ENCODE peak calls at places on chromosomes 5 and 9, in four cellular contexts. N is tibial nerve, Q is body of pancreas, E is left ventricle myocardium inferior. W is an unnamed sample. For H3K9me3 and H3K4me1, the result is how much of the 10 kb centered on the place peaks cover.

GRCh38 chr5:133396724-133397123 is 215.6 kb downstream of the FSTL4 start:
- DNase-seq in E (no peak), Q (no peak), N (no peak), W (no peak)

GRCh38 chr5:102670224-102670836 is 84.8 kb upstream of the PAM start:
- DNase-seq in Q (peak), N (no peak), E (no peak), W (no peak)

GRCh38 chr5:103119067-103119764 is 722 bp downstream of the GIN1 start:
- DNase-seq in E (no peak), Q (no peak), N (no peak), W (no peak)

GRCh38 chr9:76510041-76510440 is 51.1 kb downstream of the GCNT1 start:
- DNase-seq in Q (no peak), N (no peak), E (no peak), W (no peak)

GRCh38 chr5:18566671-18567070 is 932.4 kb downstream of the TAF11L14 start:
- DNase-seq in E (no peak), Q (no peak), N (no peak), W (no peak)

GRCh38 chr9:96293481-96293880 is 8.5 kb downstream of the HSD17B3 start:
- DNase-seq in E (no peak), Q (no peak), N (no peak), W (no peak)

GRCh38 chr9:106467113-106467846 is 395.7 kb upstream of the ZNF462 start:
- DNase-seq in Q (no peak), E (no peak), N (no peak), W (no peak)

GRCh38 chr5:142698447-142698846 is 12.6 kb upstream of the FGF1 start:
- DNase-seq in E (no peak), Q (no peak), N (no peak), W (no peak)

GRCh38 chr5:16774806-16775205 is 158.0 kb upstream of the RETREG1 start:
- DNase-seq in N (no peak), E (no peak), Q (no peak), W (no peak)

GRCh38 chr5:69368458-69369368 is 607 bp downstream of the AK6 start:
- DNase-seq in Q (no peak), E (no peak), N (no peak), W (no peak)

GRCh38 chr5:173714551-173715428 is 98.3 kb upstream of the BOD1 start:
- DNase-seq in E (no peak), Q (peak), N (no peak), W (no peak)

GRCh38 chr9:80204054-80204453 is 632.3 kb downstream of the TLE4 start:
- DNase-seq in N (no peak), Q (no peak), E (no peak), W (no peak)

GRCh38 chr5:134958755-134959154 is 9.0 kb upstream of the CATSPER3 start:
- DNase-seq in Q (no peak), E (no peak), N (no peak), W (no peak)

GRCh38 chr9:83596899-83597504 is 25.9 kb upstream of the IDNK start:
- DNase-seq in Q (peak), E (no peak), N (no peak), W (no peak)

GRCh38 chr9:87567047-87567446 is 69.4 kb downstream of the DAPK1 start:
- DNase-seq in E (no peak), Q (no peak), N (no peak), W (no peak)

GRCh38 chr5:141605523-141606277 is 13.1 kb downstream of the DIAPH1 start:
- DNase-seq in Q (peak), N (no peak), E (peak), W (peak)

GRCh38 chr9:116705531-116705930 is 18.4 kb downstream of the TRIM32 start:
- DNase-seq in Q (no peak), N (no peak), E (no peak), W (no peak)

GRCh38 chr5:53257806-53258373 is 148.3 kb upstream of the MOCS2 start:
- DNase-seq in Q (no peak), E (no peak), N (no peak), W (no peak)

GRCh38 chr9:4292781-4293180 is 7.1 kb downstream of the GLIS3 start:
- DNase-seq in E (no peak), N (no peak), Q (no peak), W (no peak)

GRCh38 chr9:112631313-112631712 is 86.6 kb downstream of the INIP start:
- DNase-seq in E (no peak), Q (peak), N (no peak), W (no peak)

GRCh38 chr5:42518595-42519067 is 95.4 kb downstream of the GHR start:
- DNase-seq in E (no peak), Q (no peak), N (no peak), W (peak)

GRCh38 chr5:55993628-55994501 is 898 bp downstream of the IL6ST start:
- DNase-seq in E (no peak), Q (no peak), N (no peak), W (no peak)

GRCh38 chr9:69036799-69037198 is 1.2 kb downstream of the FXN start:
- DNase-seq in Q (no peak), E (no peak), N (no peak), W (no peak)

GRCh38 chr5:136667789-136668188 is 302.4 kb upstream of the TRPC7 start:
- DNase-seq in E (no peak), N (no peak), Q (no peak), W (no peak)

GRCh38 chr9:108662090-108662875 is 193.5 kb downstream of the ACTL7B start:
- DNase-seq in N (no peak), E (no peak), Q (no peak), W (no peak)

GRCh38 chr5:134738963-134739661 is 764 bp downstream of the CAMLG start:
- DNase-seq in N (no peak), Q (peak), E (no peak), W (no peak)

GRCh38 chr5:117877731-117878130 is 1110.6 kb downstream of the DTWD2 start:
- DNase-seq in N (no peak), Q (no peak), E (no peak), W (no peak)

GRCh38 chr9:114315723-114316363 is 7.1 kb upstream of the ORM1 start:
- DNase-seq in N (no peak), Q (peak), E (no peak), W (no peak)

GRCh38 chr9:469672-470040 is 255.0 kb downstream of the DOCK8 start:
- DNase-seq in E (peak), N (no peak), Q (peak), W (no peak)

GRCh38 chr5:142237707-142238106 is 87.1 kb downstream of the SPRY4 start:
- DNase-seq in E (no peak), N (no peak), Q (no peak), W (no peak)

GRCh38 chr9:123318192-123318591 is 37.8 kb upstream of the CRB2 start:
- DNase-seq in N (no peak), E (no peak), Q (no peak), W (no peak)

GRCh38 chr9:124033967-124034366 is 22.4 kb downstream of the LHX2 start:
- DNase-seq in N (no peak), Q (no peak), E (no peak), W (no peak)

GRCh38 chr5:108728566-108729305 is 19.0 kb upstream of the FER start:
- DNase-seq in Q (no peak), E (no peak), N (no peak), W (no peak)

GRCh38 chr9:129142536-129142935 is 31.3 kb downstream of the PTPA start:
- DNase-seq in N (no peak), E (no peak), Q (no peak), W (no peak)

GRCh38 chr5:173479711-173480110 is 136.7 kb downstream of the BOD1 start:
- DNase-seq in N (no peak), Q (no peak), E (no peak), W (no peak)

GRCh38 chr5:136087961-136088871 is 44.4 kb upstream of the SMAD5 start:
- DNase-seq in Q (peak), N (no peak), E (peak), W (peak)

GRCh38 chr9:8733096-8733954 is 933.7 kb upstream of the DMAC1 start:
- DNase-seq in N (no peak), E (peak), Q (no peak), W (no peak)

GRCh38 chr5:146137967-146138403 is 32.6 kb upstream of the PLAC8L1 start:
- DNase-seq in N (no peak), Q (no peak), E (no peak), W (no peak)

DNA sequence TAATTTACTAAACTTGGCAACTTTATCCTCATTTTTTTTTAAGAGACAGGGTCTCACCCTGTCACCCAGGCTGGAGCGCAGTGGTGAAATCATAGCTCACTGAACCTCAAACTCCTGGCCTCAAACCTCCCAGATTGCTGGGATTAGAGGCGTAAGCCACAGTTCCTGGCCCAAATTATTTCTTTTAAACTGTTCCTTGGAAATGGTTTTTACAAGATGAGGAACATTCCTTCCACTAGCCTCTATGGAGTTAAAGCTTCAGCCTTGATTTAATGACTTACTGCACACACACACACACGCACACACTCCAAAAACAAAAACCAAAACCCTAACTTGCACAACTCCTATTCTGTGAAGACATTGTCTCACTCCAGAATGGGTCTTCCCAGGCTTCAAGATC is 77.2 kb upstream of the TARS1 start:
- DNase-seq in N (no peak), Q (peak), E (no peak), W (no peak)
- H3K9me3 ChIP-seq in N (under half), Q (under half), E (under half), W (under half)

GRCh38 chr9:89481161-89481915 is 16.6 kb downstream of the SEMA4D start:
- DNase-seq in Q (no peak), N (no peak), E (no peak), W (no peak)

GRCh38 chr9:89482950-89483349 is 15.0 kb downstream of the SEMA4D start:
- DNase-seq in E (no peak), N (no peak), Q (no peak), W (no peak)

GRCh38 chr9:89482056-89482784 is 15.7 kb downstream of the SEMA4D start:
- DNase-seq in N (no peak), Q (no peak), E (no peak), W (no peak)

GRCh38 chr9:89484475-89485404 is 13.2 kb downstream of the SEMA4D start:
- DNase-seq in E (no peak), Q (no peak), N (no peak), W (no peak)

GRCh38 chr9:89483592-89484474 is 14.1 kb downstream of the SEMA4D start:
- DNase-seq in N (no peak), E (no peak), Q (no peak), W (no peak)
- H3K4me1 ChIP-seq in N (under half), E (under half), Q (under half), W (under half)

DNA sequence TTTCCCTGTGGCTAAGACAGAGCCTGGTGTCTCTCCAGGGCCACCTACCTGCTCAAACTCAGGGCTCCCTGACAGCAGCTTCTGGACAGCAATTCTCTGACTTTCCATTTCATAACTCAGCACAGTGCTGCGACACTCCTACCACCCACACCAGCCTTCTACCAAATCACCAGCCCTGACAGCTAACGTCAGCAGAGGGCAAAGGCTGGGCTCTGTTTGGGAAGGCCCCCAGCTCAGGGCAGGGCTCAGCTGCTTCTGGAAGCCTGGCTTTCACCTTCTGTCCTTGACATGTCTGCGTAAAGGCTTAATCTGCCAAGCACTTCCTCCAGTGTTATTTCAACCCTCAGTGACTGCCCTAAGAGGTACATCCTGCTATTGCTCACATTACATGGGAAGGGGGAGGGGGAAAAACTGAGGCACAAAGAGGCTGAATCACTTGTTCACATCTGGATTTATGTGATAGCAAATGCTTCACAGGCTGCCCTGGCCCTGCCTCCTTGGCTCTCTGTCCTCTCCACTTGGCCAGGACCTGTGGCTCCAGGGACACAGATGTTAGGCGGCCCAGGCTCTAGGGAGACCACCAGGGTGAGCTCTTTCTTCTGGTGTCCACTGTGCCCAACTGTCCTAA is 102.5 kb upstream of the PANK3 start:
- DNase-seq in N (peak), Q (peak), E (peak), W (peak)
- H3K9me3 ChIP-seq in N (under half), Q (under half), E (under half), W (under half)

DNA sequence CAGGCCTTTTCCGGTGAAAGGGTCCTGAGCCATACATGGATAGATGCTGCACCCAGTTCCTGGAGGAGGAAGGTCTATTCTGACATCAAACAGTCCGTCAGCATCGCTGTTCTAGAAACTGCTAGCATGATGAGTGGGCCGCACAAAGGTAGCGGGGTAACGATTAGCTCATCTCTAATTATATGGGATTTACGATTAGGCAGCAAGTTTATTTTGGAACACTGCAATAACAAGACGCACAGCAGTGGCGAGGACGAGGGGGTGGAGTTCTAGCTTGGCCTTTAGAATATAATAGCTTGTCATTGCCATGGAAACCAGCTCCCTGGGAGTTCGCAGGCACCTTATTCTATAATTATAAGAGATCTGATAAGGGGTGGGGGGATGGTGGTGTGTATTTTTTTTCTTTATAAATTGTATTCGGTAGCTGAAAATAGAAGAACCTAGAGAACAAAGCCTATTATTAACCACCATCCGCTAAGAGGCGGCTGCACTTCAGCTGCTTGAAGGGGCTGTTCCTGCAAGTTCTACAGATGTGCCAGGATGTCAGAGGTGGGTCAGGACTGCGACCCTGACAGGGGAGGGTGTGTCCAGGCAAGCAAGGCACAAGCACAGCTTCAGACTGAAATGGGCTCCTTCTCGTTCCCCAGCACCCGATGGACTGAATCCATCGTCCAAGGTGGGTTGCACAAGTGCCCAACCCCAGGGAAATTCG is 310.9 kb downstream of the AGTPBP1 start:
- DNase-seq in Q (no peak), E (no peak), N (no peak), W (no peak)
- H3K4me1 ChIP-seq in Q (under half), E (under half), N (under half), W (under half)

DNA sequence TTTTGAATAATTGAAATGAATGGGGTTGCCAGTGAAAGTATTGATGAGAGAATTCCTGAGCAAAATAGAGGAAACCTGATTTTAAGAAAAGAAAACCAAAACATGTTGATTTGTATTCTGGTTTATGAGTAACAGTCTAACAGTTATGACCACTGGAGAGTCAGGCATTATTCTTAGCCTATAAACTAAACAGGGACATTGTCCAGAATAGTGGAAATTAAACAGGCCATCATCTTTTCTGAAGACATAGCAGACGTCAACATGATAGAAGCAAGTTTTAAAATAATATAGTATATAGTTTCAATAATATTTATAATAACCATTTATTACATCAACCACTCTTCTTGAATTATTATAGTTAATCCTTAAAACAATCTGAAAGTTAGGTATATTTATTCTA is 178.3 kb upstream of the MPDZ start:
- DNase-seq in N (no peak), Q (no peak), E (no peak), W (no peak)
- H3K9me3 ChIP-seq in N (under half), Q (under half), E (under half), W (under half)

GRCh38 chr9:27367922-27368316 is 71.0 kb upstream of the EQTN start:
- DNase-seq in N (no peak), E (no peak), Q (no peak), W (no peak)

GRCh38 chr9:27367175-27367798 is 70.3 kb upstream of the EQTN start:
- DNase-seq in N (no peak), Q (no peak), E (no peak), W (no peak)

GRCh38 chr9:27362447-27363210 is 65.7 kb upstream of the EQTN start:
- DNase-seq in Q (no peak), E (no peak), N (no peak), W (no peak)

GRCh38 chr9:27368317-27368985 is 71.5 kb upstream of the EQTN start:
- DNase-seq in N (peak), Q (no peak), E (peak), W (peak)

GRCh38 chr9:27365977-27366376 is 69.0 kb upstream of the EQTN start:
- DNase-seq in Q (no peak), E (no peak), N (no peak), W (no peak)
- H3K4me1 ChIP-seq in Q (half or more), E (under half), N (under half), W (half or more)

GRCh38 chr5:9108156-9108555 is 437.7 kb downstream of the SEMA5A start:
- DNase-seq in Q (no peak), N (no peak), E (no peak), W (no peak)

GRCh38 chr5:9115093-9115492 is 430.8 kb downstream of the SEMA5A start:
- DNase-seq in Q (no peak), E (no peak), N (no peak), W (no peak)

GRCh38 chr5:9112520-9113291 is 433.2 kb downstream of the SEMA5A start:
- DNase-seq in Q (no peak), N (no peak), E (no peak), W (no peak)
- H3K9me3 ChIP-seq in Q (under half), N (under half), E (under half), W (under half)

GRCh38 chr5:74640450-74641013 is at the start of gene ENC1:
- DNase-seq in Q (peak), N (peak), E (peak), W (peak)
- H3K4me1 ChIP-seq in Q (under half), N (under half), E (half or more), W (under half)

GRCh38 chr9:133850937-133851336 is 112.8 kb upstream of the SARDH start:
- DNase-seq in N (no peak), Q (no peak), E (no peak), W (no peak)
- H3K9me3 ChIP-seq in N (under half), Q (under half), E (under half), W (under half)